ENCODE peak calls at places on chromosomes 16 and 17, in four cellular contexts. O is sigmoid colon, W is astrocyte of the cerebellum, R is upper lobe of right lung. A is an unnamed sample.

GRCh38 chr16:58960484-58960883 is 226.4 kb upstream of the GOT2 start:
- DNase-seq in O (no peak), W (no peak), R (no peak), A (no peak)

GRCh38 chr16:3907586-3907985 is 27.1 kb upstream of the CREBBP start:
- DNase-seq in R (peak), W (no peak), O (no peak), A (no peak)

GRCh38 chr16:75087040-75087979 is 29.3 kb downstream of the LDHD start:
- DNase-seq in W (no peak), R (no peak), O (peak), A (no peak)

GRCh38 chr17:38550661-38551060 is 55.1 kb downstream of the SRCIN1 start:
- DNase-seq in O (no peak), W (no peak), R (no peak), A (no peak)

GRCh38 chr17:46903762-46904672 is 18.9 kb upstream of the GOSR2 start:
- DNase-seq in R (peak), O (peak), W (no peak), A (no peak)

GRCh38 chr16:10410469-10410868 is 24.6 kb downstream of the ATF7IP2 start:
- DNase-seq in R (no peak), W (no peak), O (no peak), A (no peak)

GRCh38 chr16:11106726-11107125 is 149.3 kb downstream of the SOCS1 start:
- DNase-seq in R (no peak), O (no peak), W (no peak), A (no peak)

GRCh38 chr16:73092236-73092781 is 44.4 kb upstream of the ZFHX3 start:
- DNase-seq in R (no peak), O (no peak), W (no peak), A (no peak)

GRCh38 chr16:85211247-85211910 is 99.1 kb upstream of the CIBAR2 start:
- DNase-seq in O (no peak), R (no peak), W (no peak), A (no peak)

GRCh38 chr17:75783803-75784472 is 668 bp upstream of the UNK start:
- DNase-seq in W (no peak), O (peak), R (peak), A (no peak)

GRCh38 chr16:22648141-22648540 is 137.4 kb downstream of the NPIPB5 start:
- DNase-seq in W (no peak), R (no peak), O (no peak), A (no peak)

GRCh38 chr16:17246974-17247718 is 223.6 kb downstream of the XYLT1 start:
- DNase-seq in O (no peak), W (no peak), R (no peak), A (no peak)

GRCh38 chr17:16820979-16821543 is 131.0 kb downstream of the CCDC144A start:
- DNase-seq in O (no peak), R (no peak), W (no peak), A (no peak)

GRCh38 chr16:23131841-23132576 is 17.2 kb downstream of the USP31 start:
- DNase-seq in R (no peak), O (no peak), W (no peak), A (no peak)

GRCh38 chr17:50117202-50118040 is 12.5 kb downstream of the SAMD14 start:
- DNase-seq in O (no peak), W (no peak), R (peak), A (peak)

GRCh38 chr16:29675811-29676643 is 3.0 kb upstream of the QPRT start:
- DNase-seq in W (no peak), R (no peak), O (no peak), A (no peak)

GRCh38 chr16:50538411-50539052 is 9.7 kb upstream of the NKD1 start:
- DNase-seq in R (no peak), O (no peak), W (no peak), A (no peak)

GRCh38 chr17:61601297-61601696 is 10.3 kb upstream of the NACA2 start:
- DNase-seq in R (no peak), W (no peak), O (no peak), A (no peak)

GRCh38 chr17:39812466-39812865 is 51.6 kb downstream of the IKZF3 start:
- DNase-seq in R (no peak), W (no peak), O (no peak), A (no peak)

DNA sequence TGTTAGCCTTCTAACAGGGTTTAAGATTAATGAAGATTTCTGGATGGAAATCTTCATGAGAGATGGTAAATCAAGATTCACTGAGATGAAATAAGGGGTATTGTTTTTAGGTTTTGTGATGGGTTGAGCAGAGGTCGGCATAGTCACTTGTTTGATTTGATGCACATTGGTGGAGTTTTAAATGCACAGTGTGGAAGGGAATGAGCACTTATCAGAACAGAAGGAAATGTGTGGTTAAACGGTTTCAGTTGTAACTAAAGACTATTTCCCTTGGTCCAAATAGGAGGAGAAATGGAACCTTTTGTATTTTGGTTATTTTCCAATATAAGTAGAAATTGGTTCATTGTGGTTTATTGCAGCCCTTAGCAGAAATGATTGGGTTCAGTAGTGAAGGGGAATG is 34.1 kb downstream of the CBFB start:
- DNase-seq in R (no peak), W (no peak), O (no peak), A (no peak)
- H3K4me3 ChIP-seq in R (no peak), W (no peak), O (no peak), A (no peak)

DNA sequence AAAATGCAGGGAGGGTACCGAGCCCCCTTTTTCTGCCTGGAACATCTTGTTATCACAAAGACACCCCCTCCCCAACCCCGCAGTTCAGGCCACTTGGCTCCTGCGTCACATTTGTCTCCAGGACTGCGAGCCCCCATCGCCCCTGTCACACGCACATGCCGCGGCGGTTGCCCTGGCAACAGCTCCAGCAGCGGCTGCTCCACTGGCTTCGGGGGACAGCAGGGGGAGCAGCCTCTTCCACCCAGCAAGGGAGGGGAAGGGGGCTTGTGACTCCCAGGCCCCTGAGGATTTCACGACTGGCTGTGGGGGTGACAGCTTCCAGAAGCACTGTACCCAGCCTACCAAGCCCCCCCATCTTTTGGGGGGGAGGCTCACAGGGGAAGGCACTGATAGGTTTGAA is 2.6 kb downstream of the BAIAP3 start:
- DNase-seq in O (no peak), R (no peak), W (no peak), A (no peak)
- TF ChIP-seq CTCF in O (no peak), R (no peak), W (no peak), A (peak)

GRCh38 chr17:83202002-83203000 is 122.9 kb downstream of the METRNL start:
- DNase-seq in R (peak), W (no peak), O (peak), A (no peak)

GRCh38 chr17:83199500-83200201 is 120.2 kb downstream of the METRNL start:
- DNase-seq in W (no peak), O (peak), R (peak), A (peak)

GRCh38 chr17:83200231-83200699 is 120.9 kb downstream of the METRNL start:
- DNase-seq in R (peak), W (no peak), O (peak), A (peak)

GRCh38 chr17:83201206-83202001 is 122.0 kb downstream of the METRNL start:
- DNase-seq in O (peak), R (no peak), W (no peak), A (no peak)

DNA sequence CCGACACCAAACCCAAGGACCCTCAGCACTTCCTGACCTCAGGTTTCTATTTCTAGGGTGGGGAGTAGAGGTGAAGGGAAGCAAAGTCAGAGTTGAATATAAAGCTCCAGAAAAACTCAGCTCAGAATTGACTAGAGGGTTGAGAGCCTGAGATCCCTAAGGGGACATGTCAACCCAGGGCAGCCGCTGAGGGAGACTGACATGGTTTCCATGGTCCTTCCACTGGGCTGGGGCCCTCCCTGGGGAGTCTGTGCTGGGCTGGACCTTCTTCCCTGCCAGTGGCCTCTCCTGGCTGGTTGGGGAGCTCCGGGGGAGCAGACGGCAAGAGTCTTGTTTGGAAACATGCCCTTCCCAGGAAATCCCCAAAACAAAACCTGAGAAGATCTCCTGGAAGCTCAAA is 121.3 kb downstream of the METRNL start:
- DNase-seq in O (peak), W (no peak), R (peak), A (no peak)
- H3K4me3 ChIP-seq in O (no peak), W (no peak), R (no peak), A (no peak)

DNA sequence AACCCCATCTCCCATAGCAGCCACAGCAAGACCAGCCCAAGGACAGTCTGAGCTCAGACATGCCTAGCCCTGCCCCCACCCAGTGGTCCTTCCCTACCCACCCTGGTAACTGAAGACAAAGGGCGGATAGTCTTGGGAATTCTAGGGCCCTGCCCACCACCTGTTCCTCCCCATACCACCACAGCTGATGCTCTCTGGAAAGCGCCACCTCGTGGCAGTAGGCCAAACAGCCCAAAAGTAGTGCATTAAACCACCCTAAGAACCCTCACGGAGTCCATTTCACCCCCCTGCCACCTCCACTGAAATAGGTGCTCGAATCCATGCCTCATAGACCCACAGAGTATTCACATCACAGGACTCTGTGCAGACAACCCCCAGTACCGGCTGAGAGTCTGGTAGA is 1021.4 kb downstream of the CDH8 start:
- DNase-seq in W (no peak), O (no peak), R (no peak), A (no peak)
- TF ChIP-seq CTCF in W (no peak), O (no peak), R (no peak), A (no peak)

GRCh38 chr17:81665205-81666091 is 957 bp downstream of the OXLD1 start:
- DNase-seq in W (no peak), O (peak), R (peak), A (peak)

GRCh38 chr17:81666092-81666341 is 388 bp downstream of the OXLD1 start:
- DNase-seq in W (no peak), O (no peak), R (no peak), A (no peak)

GRCh38 chr17:81666342-81667191 is at the start of the genes CCDC137 and OXLD1:
- DNase-seq in O (peak), W (peak), R (peak), A (peak)

GRCh38 chr17:81662002-81662401 is 4.4 kb downstream of the OXLD1 start:
- DNase-seq in O (no peak), R (no peak), W (no peak), A (no peak)

GRCh38 chr17:81664051-81664470 is 2.3 kb downstream of the OXLD1 start:
- DNase-seq in R (no peak), O (no peak), W (no peak), A (no peak)
- H3K4me3 ChIP-seq in R (no peak), O (no peak), W (no peak), A (no peak)

DNA sequence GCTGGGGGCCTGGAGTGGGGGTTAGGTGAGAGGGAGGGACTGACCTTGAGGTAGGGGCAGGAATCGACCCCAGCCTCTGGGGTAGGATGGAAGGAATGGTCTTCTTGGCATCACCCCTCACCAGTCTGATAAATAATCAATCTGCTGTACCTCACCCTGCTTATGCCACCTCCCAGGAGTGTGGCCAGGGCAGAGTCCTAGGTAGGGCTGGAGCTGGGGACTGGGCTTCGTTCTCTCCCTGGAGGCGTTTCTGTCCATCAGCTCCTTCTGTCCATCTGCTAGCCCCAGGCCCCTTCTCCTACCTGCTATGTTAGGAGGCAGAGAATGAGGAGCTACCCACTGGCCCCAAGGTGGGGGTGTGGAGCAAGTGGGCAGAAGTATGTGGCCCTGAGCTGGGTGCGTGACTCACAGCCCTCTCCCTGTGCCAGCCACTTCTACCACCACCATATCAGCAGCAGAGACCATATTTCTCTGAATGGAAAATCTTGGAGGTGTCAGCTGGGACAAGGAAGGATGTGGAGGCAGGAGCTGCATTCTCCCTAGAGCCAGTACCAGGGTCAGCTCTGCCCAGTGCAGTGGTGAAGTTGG is 12.7 kb downstream of the SEZ6 start:
- DNase-seq in W (no peak), R (no peak), O (no peak), A (no peak)
- TF ChIP-seq CTCF in W (no peak), R (no peak), O (no peak), A (no peak)

GRCh38 chr16:70691223-70692129 is 5.6 kb upstream of the MTSS2 start:
- DNase-seq in W (peak), O (peak), R (no peak), A (no peak)
- H3K4me3 ChIP-seq in W (no peak), O (no peak), R (no peak), A (no peak)

DNA sequence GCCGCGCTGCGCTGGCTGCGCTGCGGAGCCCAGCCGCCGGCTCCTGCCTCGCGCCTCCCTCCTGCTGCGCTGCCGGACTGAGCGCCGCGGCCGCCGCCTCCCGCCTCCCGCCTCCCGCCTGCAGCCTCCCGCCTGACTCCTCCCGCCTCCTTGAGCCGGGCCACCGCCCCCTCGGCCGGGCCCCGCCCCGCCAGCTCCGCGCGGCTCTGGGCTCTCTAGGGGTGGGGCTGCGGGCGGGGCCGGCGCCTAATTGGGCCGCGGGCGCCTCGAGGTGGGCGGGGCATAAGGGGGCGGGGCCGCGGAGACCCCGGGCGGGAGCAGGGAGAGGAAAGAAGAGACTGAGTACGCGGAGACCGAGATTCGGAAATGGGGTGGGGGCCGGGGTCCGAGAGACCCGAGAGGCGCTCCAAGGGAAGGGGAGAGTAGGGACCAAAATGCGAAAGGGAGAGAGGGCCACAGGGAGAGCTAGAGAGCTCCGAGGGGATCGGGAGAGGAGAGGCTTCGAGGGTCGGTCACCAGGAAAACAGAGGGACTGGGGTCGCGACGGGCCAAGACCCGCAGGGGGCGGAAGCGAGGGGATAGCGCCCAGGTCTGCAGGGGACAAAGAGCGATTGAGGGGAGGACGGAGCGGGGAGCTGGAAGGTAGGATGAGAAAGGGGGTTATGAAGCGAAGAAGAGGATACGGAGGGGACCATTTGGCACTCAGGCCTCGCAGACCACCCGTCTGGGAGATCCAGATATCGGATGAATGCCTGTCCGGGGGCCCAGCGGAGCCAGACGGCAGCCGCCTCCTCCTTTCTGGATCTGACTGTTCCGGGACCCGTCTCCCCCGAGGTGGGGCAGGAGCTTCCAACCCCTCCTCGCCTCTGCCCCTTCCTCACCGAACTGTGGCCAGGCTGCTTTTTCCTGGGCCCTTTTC is at the start of gene C1QL1:
- DNase-seq in R (peak), W (peak), O (peak), A (peak)
- TF ChIP-seq CTCF in R (peak), W (peak), O (peak), A (peak)

GRCh38 chr17:44095647-44096496 is 25.3 kb downstream of the G6PC3 start:
- DNase-seq in R (peak), W (peak), O (peak), A (no peak)
- H3K4me3 ChIP-seq in R (peak), W (peak), O (no peak), A (no peak)